ENCODE peak calls at places on chromosomes 11 and 22, in seven cellular contexts. E is EH; R is natural killer cell treated with Interleukin-12 subunit alpha and Interleukin-12 subunit beta and Interleukin-15 and Interleukin-18, amount 100 ng/mL, for 72 hours; O is Right ventricle myocardium inferior; A is AG08395; V is sciatic nerve; G is Peyer's patch. U is an unnamed sample.

GRCh38 chr11:12544986-12545775 is 129.0 kb upstream of the TEAD1 start:
- DNase-seq in E (peak), R (no peak), O (no peak), A (no peak), V (no peak), G (no peak), U (no peak)

GRCh38 chr11:109432105-109432504 is 10.1 kb downstream of the C11orf87 start:
- DNase-seq in E (peak), R (no peak), O (no peak), A (peak), V (no peak), G (no peak), U (no peak)

GRCh38 chr11:47152953-47153950 is 23.4 kb downstream of the ARFGAP2 start:
- DNase-seq in E (peak), R (no peak), O (peak), A (peak), V (peak), G (peak), U (peak)

GRCh38 chr22:24271406-24271760 is 752 bp downstream of the SPECC1L start:
- DNase-seq in E (peak), R (no peak), O (no peak), A (no peak), V (peak), G (no peak), U (no peak)

GRCh38 chr22:39457546-39458442 is 982 bp downstream of the MGAT3 start:
- DNase-seq in E (no peak), R (no peak), O (no peak), A (no peak), V (no peak), G (no peak), U (no peak)

GRCh38 chr11:29008481-29008880 is 900.3 kb downstream of the METTL15 start:
- DNase-seq in E (no peak), R (no peak), O (no peak), A (no peak), V (no peak), G (no peak), U (no peak)

GRCh38 chr11:11913395-11913794 is 71.6 kb downstream of the USP47 start:
- DNase-seq in E (no peak), R (no peak), O (no peak), A (no peak), V (no peak), G (no peak), U (no peak)

GRCh38 chr22:50697667-50698506 is 25.3 kb downstream of the SHANK3 start:
- DNase-seq in E (no peak), R (peak), O (peak), A (no peak), V (peak), G (peak), U (peak)

GRCh38 chr22:50671641-50672040 is 982 bp upstream of the SHANK3 start:
- DNase-seq in E (no peak), R (no peak), O (no peak), A (peak), V (peak), G (no peak), U (no peak)

GRCh38 chr11:45577755-45578154 is 87.7 kb downstream of the CHST1 start:
- DNase-seq in E (no peak), R (no peak), O (no peak), A (no peak), V (no peak), G (no peak), U (no peak)

GRCh38 chr11:61126266-61126665 is 24.0 kb downstream of the CD5 start:
- DNase-seq in E (no peak), R (no peak), O (peak), A (no peak), V (no peak), G (no peak), U (no peak)

GRCh38 chr11:2691355-2691761 is 8.4 kb downstream of the KCNQ1OT1 start:
- DNase-seq in E (no peak), R (no peak), O (no peak), A (no peak), V (no peak), G (peak), U (no peak)

GRCh38 chr11:63841554-63841953 is 2.6 kb downstream of the MARK2 start:
- DNase-seq in E (peak), R (no peak), O (no peak), A (no peak), V (no peak), G (no peak), U (peak)

GRCh38 chr11:66100272-66101037 is 30.4 kb downstream of the PACS1 start:
- DNase-seq in E (no peak), R (peak), O (peak), A (no peak), V (peak), G (peak), U (peak)

GRCh38 chr11:96303067-96303466 is 39.9 kb downstream of the MAML2 start:
- DNase-seq in E (peak), R (no peak), O (no peak), A (peak), V (no peak), G (no peak), U (no peak)

GRCh38 chr11:43021466-43021865 is 290.3 kb upstream of the API5 start:
- DNase-seq in E (no peak), R (no peak), O (no peak), A (no peak), V (no peak), G (no peak), U (no peak)

GRCh38 chr11:46896719-46897406 is 21.5 kb downstream of the LRP4 start:
- DNase-seq in E (peak), R (no peak), O (no peak), A (no peak), V (no peak), G (no peak), U (no peak)

GRCh38 chr11:130798801-130799200 is 117.5 kb downstream of the SNX19 start:
- DNase-seq in E (peak), R (no peak), O (no peak), A (no peak), V (no peak), G (no peak), U (no peak)

GRCh38 chr11:8839957-8840945 is 70.7 kb upstream of the AKIP1 start:
- DNase-seq in E (peak), R (no peak), O (no peak), A (no peak), V (peak), G (no peak), U (no peak)

GRCh38 chr11:2109541-2110019 is 29.6 kb downstream of the IGF2 start:
- DNase-seq in E (no peak), R (no peak), O (peak), A (no peak), V (no peak), G (no peak), U (no peak)

GRCh38 chr22:20093437-20093836 is 13.4 kb downstream of the DGCR8 start:
- DNase-seq in E (no peak), R (peak), O (peak), A (no peak), V (no peak), G (no peak), U (peak)

GRCh38 chr22:29041408-29041807 is 20.2 kb downstream of the C22orf31 start:
- DNase-seq in E (peak), R (no peak), O (no peak), A (peak), V (no peak), G (no peak), U (no peak)

GRCh38 chr22:30265851-30266444 is 703 bp downstream of the OSM start:
- DNase-seq in E (no peak), R (peak), O (peak), A (no peak), V (peak), G (no peak), U (peak)

GRCh38 chr11:11841121-11841604 is 609 bp upstream of the USP47 start:
- DNase-seq in E (peak), R (no peak), O (no peak), A (peak), V (peak), G (no peak), U (peak)

GRCh38 chr22:36101756-36102155 is 58.8 kb downstream of the APOL3 start:
- DNase-seq in E (no peak), R (peak), O (no peak), A (no peak), V (no peak), G (no peak), U (no peak)

GRCh38 chr11:11789735-11790369 is 51.9 kb upstream of the USP47 start:
- DNase-seq in E (peak), R (no peak), O (no peak), A (peak), V (no peak), G (no peak), U (no peak)

GRCh38 chr11:104333977-104334376 is 170.0 kb upstream of the PDGFD start:
- DNase-seq in E (peak), R (no peak), O (no peak), A (no peak), V (no peak), G (no peak), U (no peak)

GRCh38 chr11:1829039-1829820 is 5.6 kb upstream of the SYT8 start:
- DNase-seq in E (peak), R (no peak), O (peak), A (peak), V (no peak), G (no peak), U (peak)

GRCh38 chr11:73878771-73879170 is 2.0 kb downstream of the PAAF1 start:
- DNase-seq in E (no peak), R (no peak), O (no peak), A (no peak), V (no peak), G (no peak), U (no peak)

U was measured in upper lobe of right lung.